ENCODE peak calls at places on chromosome 11, in eight cellular contexts. E, I, A, M, X, V, R and D are unnamed samples.
A peak's percentile ranks its signal among the peaks of the same experiment; 100 is the strongest.

GRCh38 chr11:27721505-27722116 is 21.4 kb upstream of the BDNF start:
- DNase-seq in E (peak; percentile 7), I (no peak), A (no peak), M (no peak), X (no peak), V (no peak), R (no peak), D (no peak)

GRCh38 chr11:116879789-116880402 is 42.5 kb upstream of the APOA1 start:
- DNase-seq in E (no peak), I (peak; percentile 67), A (no peak), M (peak; percentile 51), X (no peak), V (no peak), R (no peak), D (no peak)

GRCh38 chr11:103055174-103055890 is 36.6 kb downstream of the DCUN1D5 start:
- DNase-seq in E (no peak), I (peak; percentile 20), A (no peak), M (peak; percentile 26), X (no peak), V (no peak), R (no peak), D (no peak)

GRCh38 chr11:71428861-71429435 is 19.2 kb downstream of the DHCR7 start:
- DNase-seq in E (no peak), I (no peak), A (peak; percentile 73), M (no peak), X (no peak), V (peak; percentile 35), R (no peak), D (no peak)

GRCh38 chr11:123588117-123588815 is 66.2 kb downstream of the SCN3B start:
- DNase-seq in E (no peak), I (no peak), A (peak; percentile 60), M (no peak), X (peak; percentile 77), V (no peak), R (no peak), D (no peak)

GRCh38 chr11:119831011-119831410 is 102.0 kb upstream of the NECTIN1 start:
- DNase-seq in E (no peak), I (no peak), A (no peak), M (no peak), X (no peak), V (no peak), R (no peak), D (no peak)

GRCh38 chr11:33402066-33402465 is 144.9 kb downstream of the HIPK3 start:
- DNase-seq in E (no peak), I (no peak), A (no peak), M (no peak), X (no peak), V (no peak), R (no peak), D (no peak)

GRCh38 chr11:8785457-8785856 is 102.9 kb downstream of the RPL27A start:
- DNase-seq in E (no peak), I (no peak), A (no peak), M (no peak), X (no peak), V (no peak), R (no peak), D (peak; percentile 33)

GRCh38 chr11:30735946-30736345 is 149.8 kb upstream of the MPPED2 start:
- DNase-seq in E (no peak), I (no peak), A (no peak), M (no peak), X (no peak), V (no peak), R (no peak), D (no peak)

GRCh38 chr11:68550485-68550817 is 89.9 kb downstream of the PPP6R3 start:
- DNase-seq in E (no peak), I (peak; percentile 15), A (no peak), M (no peak), X (no peak), V (no peak), R (no peak), D (no peak)

GRCh38 chr11:92048415-92048814 is 176.2 kb upstream of the FAT3 start:
- DNase-seq in E (no peak), I (no peak), A (no peak), M (no peak), X (no peak), V (no peak), R (no peak), D (no peak)

GRCh38 chr11:112334381-112334780 is 73.7 kb upstream of the PLET1 start:
- DNase-seq in E (no peak), I (no peak), A (no peak), M (no peak), X (no peak), V (no peak), R (no peak), D (no peak)

GRCh38 chr11:47714554-47715081 is 551 bp downstream of the AGBL2 start:
- DNase-seq in E (peak; percentile 29), I (no peak), A (peak; percentile 18), M (no peak), X (peak; percentile 18), V (peak; percentile 29), R (no peak), D (peak; percentile 59)

GRCh38 chr11:92473736-92474135 is 249.1 kb downstream of the FAT3 start:
- DNase-seq in E (no peak), I (peak; percentile 14), A (no peak), M (no peak), X (no peak), V (no peak), R (no peak), D (no peak)

GRCh38 chr11:3203221-3204043 is 15.2 kb downstream of the MRGPRG start:
- DNase-seq in E (no peak), I (no peak), A (no peak), M (no peak), X (no peak), V (no peak), R (peak; percentile 46), D (peak; percentile 78)

GRCh38 chr11:84947970-84948600 is 679.1 kb downstream of the DLG2 start:
- DNase-seq in E (no peak), I (no peak), A (no peak), M (no peak), X (no peak), V (no peak), R (no peak), D (peak; percentile 55)

GRCh38 chr11:69879734-69880005 is 60.5 kb upstream of the FGF3 start:
- DNase-seq in E (no peak), I (no peak), A (no peak), M (no peak), X (no peak), V (no peak), R (peak; percentile 9), D (no peak)

GRCh38 chr11:59225017-59225416 is 12.3 kb upstream of the MPEG1 start:
- DNase-seq in E (no peak), I (no peak), A (no peak), M (no peak), X (no peak), V (no peak), R (no peak), D (no peak)
- H3K27ac ChIP-seq in E (no peak overlapping the region), I (no peak overlapping the region), A (no peak overlapping the region), M (no peak overlapping the region), X (peak overlapping the region; percentile 68), V (no peak overlapping the region), R (peak overlapping the region; percentile 68), D (no peak overlapping the region)

GRCh38 chr11:57761301-57762234 is at the start of gene CTNND1:
- DNase-seq in E (peak; percentile 83), I (peak; percentile 96), A (peak; percentile 95), M (peak; percentile 95), X (peak; percentile 91), V (peak; percentile 88), R (peak; percentile 83), D (peak; percentile 91)
- TF ChIP-seq CTCF in E (no peak), I (no peak), A (no peak), M (peak; percentile 3), X (no peak), V (no peak), R (no peak), D (peak; percentile 12)

DNA sequence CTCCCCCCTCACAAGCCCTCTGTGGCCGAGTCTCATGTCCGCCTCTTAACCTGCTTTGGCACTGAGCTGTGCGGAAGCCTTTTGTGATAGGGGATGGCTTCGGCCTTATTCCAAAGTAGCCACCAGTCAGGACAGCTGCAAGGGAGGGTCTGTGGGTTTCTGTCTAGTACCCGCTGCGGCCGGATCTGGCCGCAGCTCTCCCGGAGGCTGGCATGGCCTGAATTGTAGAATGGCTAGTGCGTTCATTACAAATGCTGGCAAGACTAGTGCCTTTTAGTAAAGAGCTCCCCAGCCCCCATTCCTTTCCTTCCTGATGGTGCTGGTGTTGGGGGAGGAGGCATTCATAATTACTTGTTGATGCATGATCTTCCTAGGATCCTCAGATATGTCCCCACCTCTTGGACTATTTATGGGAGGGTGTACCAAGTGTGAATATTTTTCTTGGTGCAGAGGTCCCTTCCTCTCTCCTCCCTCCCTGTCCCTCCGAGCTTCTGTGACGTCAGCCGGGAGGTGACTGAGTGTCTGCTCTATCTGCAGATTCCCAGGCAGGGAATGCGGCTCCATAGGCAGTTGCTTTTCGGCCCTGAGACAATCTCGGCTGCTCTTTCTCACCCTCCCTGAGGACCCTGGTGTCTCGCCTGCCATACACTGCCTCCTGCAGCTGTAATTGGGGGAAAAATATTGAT is 108.7 kb upstream of the E2F8 start:
- DNase-seq in E (no peak), I (no peak), A (no peak), M (no peak), X (no peak), V (no peak), R (no peak), D (no peak)
- H3K27me3 ChIP-seq in E (no peaks in the 10 kb centered on the region), I (peaks cover 43% of the 10 kb centered on the region), A (no peaks in the 10 kb centered on the region), M (peaks cover 72% of the 10 kb centered on the region), X (peaks cover 80% of the 10 kb centered on the region), V (peaks cover 12% of the 10 kb centered on the region), R (peaks cover 39% of the 10 kb centered on the region), D (peaks cover 73% of the 10 kb centered on the region)

GRCh38 chr11:37402663-37403062 is 804.6 kb upstream of the RAG2 start:
- DNase-seq in E (no peak), I (no peak), A (no peak), M (no peak), X (no peak), V (no peak), R (no peak), D (no peak)
- H3K27ac ChIP-seq in E (no peak overlapping the region), I (no peak overlapping the region), A (no peak overlapping the region), M (no peak overlapping the region), X (no peak overlapping the region), V (no peak overlapping the region), R (no peak overlapping the region), D (no peak overlapping the region)

DNA sequence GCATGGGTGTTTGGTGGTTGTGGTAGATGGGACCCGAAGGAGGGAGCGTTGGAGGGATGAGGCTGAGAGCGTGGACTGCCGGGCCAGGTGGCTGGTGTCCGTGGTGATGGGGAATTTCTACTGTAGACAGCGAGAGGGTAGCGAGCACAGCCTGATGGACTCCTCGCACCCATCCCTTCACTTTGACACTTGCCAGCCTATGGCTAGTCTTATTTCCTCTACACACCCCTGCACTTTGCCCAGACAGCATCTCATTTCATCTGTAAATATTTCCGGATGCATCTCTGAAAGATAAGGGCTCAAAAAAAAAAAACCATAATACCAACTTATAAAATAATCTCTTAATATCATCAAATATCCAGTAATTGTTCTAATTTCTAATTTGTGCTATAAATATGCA is 5.8 kb downstream of the OMP start:
- DNase-seq in E (no peak), I (no peak), A (no peak), M (no peak), X (peak; percentile 46), V (no peak), R (no peak), D (no peak)
- TF ChIP-seq CTCF in E (no peak), I (no peak), A (no peak), M (no peak), X (no peak), V (no peak), R (no peak), D (no peak)